ENCODE peak calls at places on chromosomes 4 and X, in six cellular contexts. S is cardiac fibroblast; E is activated CD4-positive, alpha-beta T cell treated with anti-CD3 and anti-CD28 coated beads, Interleukin-2, amount 10 ng/mL, durations not matched to agents 7 days and 5 days; G is NCI-H2107; Z is psoas muscle; W is hypothalamus. O is an unnamed sample.

GRCh38 chr4:38131371-38132139 is 171.4 kb downstream of the PTTG2 start:
- DNase-seq in W (no peak), E (peak), S (peak), Z (no peak), G (peak), O (no peak)

GRCh38 chr4:22462693-22463092 is 53.2 kb downstream of the ADGRA3 start:
- DNase-seq in Z (no peak), E (no peak), W (no peak), S (no peak), G (no peak), O (no peak)

GRCh38 chrX:53476371-53476770 is 42.2 kb upstream of the HSD17B10 start:
- DNase-seq in E (no peak), G (no peak), Z (no peak), S (no peak), W (no peak), O (no peak)

GRCh38 chrX:40105016-40105790 is 7.4 kb upstream of the BCOR start:
- DNase-seq in G (peak), Z (peak), W (no peak), E (peak), S (peak), O (no peak)

GRCh38 chr4:73181231-73181630 is 77.4 kb downstream of the ANKRD17 start:
- DNase-seq in W (no peak), S (no peak), Z (no peak), G (no peak), E (no peak), O (no peak)

GRCh38 chrX:129238011-129238410 is 285.3 kb downstream of the SMARCA1 start:
- DNase-seq in W (no peak), Z (no peak), E (no peak), S (no peak), G (no peak), O (no peak)

GRCh38 chr4:6769984-6770420 is 12.5 kb upstream of the KIAA0232 start:
- DNase-seq in G (no peak), S (no peak), E (no peak), W (no peak), Z (no peak), O (no peak)

GRCh38 chr4:21862917-21863316 is 85.7 kb downstream of the KCNIP4 start:
- DNase-seq in W (no peak), Z (no peak), S (no peak), E (no peak), G (no peak), O (no peak)

GRCh38 chr4:8205749-8206611 is 6.9 kb downstream of the SH3TC1 start:
- DNase-seq in Z (no peak), E (no peak), S (no peak), G (no peak), W (no peak), O (no peak)

GRCh38 chrX:97639526-97639925 is 755.8 kb downstream of the RPA4 start:
- DNase-seq in G (peak), W (no peak), E (no peak), S (no peak), Z (no peak), O (no peak)

GRCh38 chr4:149719357-149719756 is 96.3 kb downstream of the IQCM start:
- DNase-seq in S (no peak), Z (no peak), E (no peak), G (no peak), W (no peak), O (no peak)

GRCh38 chrX:131762802-131763234 is 218.9 kb downstream of the OR13H1 start:
- DNase-seq in S (no peak), E (no peak), W (peak), Z (no peak), G (no peak), O (no peak)

GRCh38 chr4:41572414-41572986 is 34.5 kb downstream of the LIMCH1 start:
- DNase-seq in G (no peak), W (no peak), Z (no peak), S (no peak), E (no peak), O (no peak)

GRCh38 chr4:110216079-110216478 is 17.7 kb upstream of the ELOVL6 start:
- DNase-seq in W (no peak), E (no peak), Z (no peak), G (no peak), S (peak), O (no peak)

O was measured in foreskin melanocyte.